ENCODE peak calls at places on chromosome 16, in nine cellular contexts. One of them, this sample, is unnamed.

GRCh38 chr16:2026461-2027023 is at the start of gene NHERF2:
- DNase-seq in hepatocyte: peak; percentile 77
- DNase-seq in H1: no peak
- DNase-seq in fibroblast of lung: no peak
- DNase-seq in A549: no peak
- DNase-seq in aorta: no peak
- DNase-seq in OCI-LY7: no peak
- DNase-seq in CD8-positive, alpha-beta memory T cell: peak; percentile 21
- DNase-seq in neuronal stem cell: no peak
- DNase-seq in this sample: no peak

GRCh38 chr16:69397821-69398521 is 12.2 kb upstream of the TERF2 start:
- DNase-seq in aorta: no peak
- DNase-seq in CD8-positive, alpha-beta memory T cell: no peak
- DNase-seq in hepatocyte: peak; percentile 79
- DNase-seq in fibroblast of lung: peak; percentile 78
- DNase-seq in neuronal stem cell: no peak
- DNase-seq in A549: peak; percentile 79
- DNase-seq in OCI-LY7: peak; percentile 24
- DNase-seq in H1: peak; percentile 64
- DNase-seq in this sample: no peak

GRCh38 chr16:66036775-66037715 is 329.4 kb upstream of the CDH5 start:
- DNase-seq in fibroblast of lung: peak; percentile 73
- DNase-seq in A549: no peak
- DNase-seq in neuronal stem cell: no peak
- DNase-seq in hepatocyte: peak; percentile 35
- DNase-seq in OCI-LY7: no peak
- DNase-seq in H1: no peak
- DNase-seq in CD8-positive, alpha-beta memory T cell: no peak
- DNase-seq in aorta: no peak
- DNase-seq in this sample: no peak

GRCh38 chr16:52068447-52069074 is 478.4 kb downstream of the TOX3 start:
- DNase-seq in H1: peak; percentile 53
- DNase-seq in hepatocyte: peak; percentile 66
- DNase-seq in fibroblast of lung: peak; percentile 14
- DNase-seq in aorta: no peak
- DNase-seq in CD8-positive, alpha-beta memory T cell: no peak
- DNase-seq in OCI-LY7: no peak
- DNase-seq in A549: no peak
- DNase-seq in neuronal stem cell: peak; percentile 45
- DNase-seq in this sample: no peak

GRCh38 chr16:85082553-85083050 is 29.7 kb downstream of the CIBAR2 start:
- DNase-seq in neuronal stem cell: no peak
- DNase-seq in A549: no peak
- DNase-seq in hepatocyte: no peak
- DNase-seq in OCI-LY7: no peak
- DNase-seq in CD8-positive, alpha-beta memory T cell: no peak
- DNase-seq in aorta: no peak
- DNase-seq in H1: peak; percentile 78
- DNase-seq in fibroblast of lung: no peak
- DNase-seq in this sample: no peak

GRCh38 chr16:84477661-84478060 is 26.8 kb downstream of the MEAK7 start:
- DNase-seq in hepatocyte: no peak
- DNase-seq in fibroblast of lung: no peak
- DNase-seq in neuronal stem cell: no peak
- DNase-seq in H1: peak; percentile 10
- DNase-seq in CD8-positive, alpha-beta memory T cell: no peak
- DNase-seq in OCI-LY7: no peak
- DNase-seq in aorta: no peak
- DNase-seq in A549: no peak
- DNase-seq in this sample: no peak

GRCh38 chr16:20854963-20855362 is 45.2 kb downstream of the DCUN1D3 start:
- DNase-seq in hepatocyte: no peak
- DNase-seq in CD8-positive, alpha-beta memory T cell: no peak
- DNase-seq in H1: no peak
- DNase-seq in aorta: no peak
- DNase-seq in OCI-LY7: no peak
- DNase-seq in fibroblast of lung: no peak
- DNase-seq in A549: no peak
- DNase-seq in neuronal stem cell: no peak
- DNase-seq in this sample: no peak

GRCh38 chr16:85490971-85491771 is 122.0 kb upstream of the GSE1 start:
- DNase-seq in hepatocyte: peak; percentile 30
- DNase-seq in H1: peak; percentile 89
- DNase-seq in OCI-LY7: peak; percentile 70
- DNase-seq in CD8-positive, alpha-beta memory T cell: peak; percentile 16
- DNase-seq in fibroblast of lung: no peak
- DNase-seq in A549: peak; percentile 63
- DNase-seq in aorta: no peak
- DNase-seq in neuronal stem cell: no peak
- DNase-seq in this sample: no peak

GRCh38 chr16:848510-849253 is 48.1 kb upstream of the GNG13 start:
- DNase-seq in aorta: no peak
- DNase-seq in H1: no peak
- DNase-seq in A549: no peak
- DNase-seq in CD8-positive, alpha-beta memory T cell: no peak
- DNase-seq in fibroblast of lung: no peak
- DNase-seq in neuronal stem cell: no peak
- DNase-seq in hepatocyte: no peak
- DNase-seq in OCI-LY7: no peak
- DNase-seq in this sample: no peak

GRCh38 chr16:851209-851810 is 50.8 kb upstream of the GNG13 start:
- DNase-seq in OCI-LY7: no peak
- DNase-seq in CD8-positive, alpha-beta memory T cell: no peak
- DNase-seq in A549: no peak
- DNase-seq in hepatocyte: no peak
- DNase-seq in H1: no peak
- DNase-seq in neuronal stem cell: no peak
- DNase-seq in aorta: no peak
- DNase-seq in fibroblast of lung: no peak
- DNase-seq in this sample: no peak

GRCh38 chr16:852451-853185 is 52.1 kb upstream of the GNG13 start:
- DNase-seq in neuronal stem cell: no peak
- DNase-seq in A549: no peak
- DNase-seq in hepatocyte: no peak
- DNase-seq in H1: no peak
- DNase-seq in fibroblast of lung: no peak
- DNase-seq in OCI-LY7: no peak
- DNase-seq in CD8-positive, alpha-beta memory T cell: no peak
- DNase-seq in aorta: no peak
- DNase-seq in this sample: no peak

GRCh38 chr16:851871-852270 is 51.3 kb upstream of the GNG13 start:
- DNase-seq in A549: no peak
- DNase-seq in neuronal stem cell: no peak
- DNase-seq in H1: no peak
- DNase-seq in hepatocyte: no peak
- DNase-seq in aorta: no peak
- DNase-seq in CD8-positive, alpha-beta memory T cell: no peak
- DNase-seq in OCI-LY7: no peak
- DNase-seq in fibroblast of lung: no peak
- DNase-seq in this sample: no peak

DNA sequence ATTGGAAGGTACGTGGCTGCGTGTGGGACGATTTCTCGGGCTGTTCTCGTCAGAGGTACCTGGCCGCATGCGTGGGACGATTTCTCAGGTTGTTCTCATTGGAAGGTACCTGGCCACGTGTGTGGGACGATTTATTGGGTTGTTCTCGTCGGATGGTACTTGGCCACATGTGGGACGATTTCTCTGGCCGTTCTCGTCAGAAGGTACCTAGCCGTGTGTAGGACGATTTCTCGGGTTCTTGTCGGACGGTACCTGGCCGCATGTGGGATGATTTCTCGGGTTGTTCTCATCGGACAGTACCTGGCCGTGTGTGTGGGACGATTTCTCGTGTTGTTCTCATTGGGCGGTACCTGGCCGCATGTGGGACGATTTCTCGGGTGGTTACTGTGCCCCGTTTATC is 50.1 kb upstream of the GNG13 start:
- DNase-seq in fibroblast of lung: no peak
- DNase-seq in H1: no peak
- DNase-seq in hepatocyte: no peak
- DNase-seq in neuronal stem cell: no peak
- DNase-seq in aorta: no peak
- DNase-seq in A549: no peak
- DNase-seq in OCI-LY7: no peak
- DNase-seq in CD8-positive, alpha-beta memory T cell: no peak
- DNase-seq in this sample: no peak
- H3K9me3 ChIP-seq in fibroblast of lung: no peaks in the 10 kb centered on the region
- H3K9me3 ChIP-seq in H1: peaks cover 82% of the 10 kb centered on the region
- H3K9me3 ChIP-seq in hepatocyte: no peaks in the 10 kb centered on the region
- H3K9me3 ChIP-seq in neuronal stem cell: peaks cover 24% of the 10 kb centered on the region
- H3K9me3 ChIP-seq in aorta: no peaks in the 10 kb centered on the region
- H3K9me3 ChIP-seq in A549: peaks cover 31% of the 10 kb centered on the region
- H3K9me3 ChIP-seq in OCI-LY7: no peaks in the 10 kb centered on the region
- H3K9me3 ChIP-seq in CD8-positive, alpha-beta memory T cell: no peaks in the 10 kb centered on the region
- H3K9me3 ChIP-seq in this sample: no peaks in the 10 kb centered on the region

GRCh38 chr16:23949630-23950290 is 114.0 kb downstream of the PRKCB start:
- DNase-seq in OCI-LY7: peak; percentile 59
- DNase-seq in H1: no peak
- DNase-seq in aorta: no peak
- DNase-seq in hepatocyte: no peak
- DNase-seq in CD8-positive, alpha-beta memory T cell: peak; percentile 51
- DNase-seq in A549: no peak
- DNase-seq in neuronal stem cell: no peak
- DNase-seq in fibroblast of lung: no peak
- DNase-seq in this sample: peak; percentile 34

GRCh38 chr16:23950291-23950894 is 114.6 kb downstream of the PRKCB start:
- DNase-seq in A549: no peak
- DNase-seq in aorta: no peak
- DNase-seq in neuronal stem cell: no peak
- DNase-seq in fibroblast of lung: no peak
- DNase-seq in hepatocyte: no peak
- DNase-seq in CD8-positive, alpha-beta memory T cell: no peak
- DNase-seq in H1: no peak
- DNase-seq in OCI-LY7: no peak
- DNase-seq in this sample: no peak

GRCh38 chr16:23947838-23948237 is 112.1 kb downstream of the PRKCB start:
- DNase-seq in CD8-positive, alpha-beta memory T cell: no peak
- DNase-seq in fibroblast of lung: no peak
- DNase-seq in aorta: no peak
- DNase-seq in H1: no peak
- DNase-seq in A549: no peak
- DNase-seq in neuronal stem cell: no peak
- DNase-seq in hepatocyte: no peak
- DNase-seq in OCI-LY7: no peak
- DNase-seq in this sample: no peak

GRCh38 chr16:23950898-23951297 is 115.1 kb downstream of the PRKCB start:
- DNase-seq in A549: no peak
- DNase-seq in H1: no peak
- DNase-seq in fibroblast of lung: no peak
- DNase-seq in OCI-LY7: no peak
- DNase-seq in neuronal stem cell: no peak
- DNase-seq in hepatocyte: no peak
- DNase-seq in CD8-positive, alpha-beta memory T cell: no peak
- DNase-seq in aorta: no peak
- DNase-seq in this sample: no peak

GRCh38 chr16:23948949-23949392 is 113.2 kb downstream of the PRKCB start:
- DNase-seq in H1: no peak
- DNase-seq in fibroblast of lung: no peak
- DNase-seq in OCI-LY7: no peak
- DNase-seq in aorta: no peak
- DNase-seq in A549: no peak
- DNase-seq in hepatocyte: no peak
- DNase-seq in CD8-positive, alpha-beta memory T cell: peak; percentile 29
- DNase-seq in neuronal stem cell: no peak
- DNase-seq in this sample: peak; percentile 40
- H3K4me3 ChIP-seq in H1: no peak overlapping the region
- H3K4me3 ChIP-seq in fibroblast of lung: no peak overlapping the region
- H3K4me3 ChIP-seq in OCI-LY7: no peak overlapping the region
- H3K4me3 ChIP-seq in aorta: no peak overlapping the region
- H3K4me3 ChIP-seq in A549: no peak overlapping the region
- H3K4me3 ChIP-seq in hepatocyte: no peak overlapping the region
- H3K4me3 ChIP-seq in CD8-positive, alpha-beta memory T cell: peak overlapping the region; percentile 39
- H3K4me3 ChIP-seq in neuronal stem cell: no peak overlapping the region
- H3K4me3 ChIP-seq in this sample: no peak overlapping the region

GRCh38 chr16:11431915-11432465 is 86.7 kb downstream of the RMI2 start:
- DNase-seq in H1: no peak
- DNase-seq in CD8-positive, alpha-beta memory T cell: no peak
- DNase-seq in neuronal stem cell: no peak
- DNase-seq in A549: no peak
- DNase-seq in aorta: no peak
- DNase-seq in fibroblast of lung: no peak
- DNase-seq in hepatocyte: no peak
- DNase-seq in OCI-LY7: no peak
- DNase-seq in this sample: no peak

GRCh38 chr16:11432856-11433395 is 87.7 kb downstream of the RMI2 start:
- DNase-seq in fibroblast of lung: no peak
- DNase-seq in hepatocyte: no peak
- DNase-seq in neuronal stem cell: no peak
- DNase-seq in CD8-positive, alpha-beta memory T cell: no peak
- DNase-seq in OCI-LY7: no peak
- DNase-seq in aorta: no peak
- DNase-seq in H1: no peak
- DNase-seq in A549: no peak
- DNase-seq in this sample: no peak

GRCh38 chr16:11429823-11430222 is 84.6 kb downstream of the RMI2 start:
- DNase-seq in H1: no peak
- DNase-seq in fibroblast of lung: no peak
- DNase-seq in CD8-positive, alpha-beta memory T cell: no peak
- DNase-seq in A549: no peak
- DNase-seq in aorta: no peak
- DNase-seq in OCI-LY7: no peak
- DNase-seq in neuronal stem cell: no peak
- DNase-seq in hepatocyte: peak; percentile 38
- DNase-seq in this sample: no peak

GRCh38 chr16:11430601-11431317 is 85.5 kb downstream of the RMI2 start:
- DNase-seq in OCI-LY7: no peak
- DNase-seq in A549: no peak
- DNase-seq in CD8-positive, alpha-beta memory T cell: no peak
- DNase-seq in H1: no peak
- DNase-seq in aorta: no peak
- DNase-seq in neuronal stem cell: no peak
- DNase-seq in fibroblast of lung: no peak
- DNase-seq in hepatocyte: no peak
- DNase-seq in this sample: no peak

GRCh38 chr16:11429113-11429512 is 83.9 kb downstream of the RMI2 start:
- DNase-seq in A549: no peak
- DNase-seq in OCI-LY7: no peak
- DNase-seq in neuronal stem cell: no peak
- DNase-seq in aorta: no peak
- DNase-seq in H1: no peak
- DNase-seq in CD8-positive, alpha-beta memory T cell: no peak
- DNase-seq in fibroblast of lung: no peak
- DNase-seq in hepatocyte: no peak
- DNase-seq in this sample: no peak
- H3K4me1 ChIP-seq in A549: peaks cover 3% of the 10 kb centered on the region
- H3K4me1 ChIP-seq in OCI-LY7: no peaks in the 10 kb centered on the region
- H3K4me1 ChIP-seq in neuronal stem cell: no peaks in the 10 kb centered on the region
- H3K4me1 ChIP-seq in aorta: no peaks in the 10 kb centered on the region
- H3K4me1 ChIP-seq in H1: no peaks in the 10 kb centered on the region
- H3K4me1 ChIP-seq in CD8-positive, alpha-beta memory T cell: no peaks in the 10 kb centered on the region
- H3K4me1 ChIP-seq in fibroblast of lung: no peaks in the 10 kb centered on the region
- H3K4me1 ChIP-seq in hepatocyte: no peaks in the 10 kb centered on the region
- H3K4me1 ChIP-seq in this sample: no peaks in the 10 kb centered on the region

GRCh38 chr16:14628806-14629611 is 1.1 kb downstream of the PARN start:
- DNase-seq in H1: no peak
- DNase-seq in hepatocyte: no peak
- DNase-seq in OCI-LY7: peak; percentile 30
- DNase-seq in A549: no peak
- DNase-seq in CD8-positive, alpha-beta memory T cell: peak; percentile 6
- DNase-seq in fibroblast of lung: peak; percentile 8
- DNase-seq in aorta: no peak
- DNase-seq in neuronal stem cell: no peak
- DNase-seq in this sample: peak; percentile 1

GRCh38 chr16:14629919-14630619 is at the start of gene PARN:
- DNase-seq in OCI-LY7: peak; percentile 99
- DNase-seq in fibroblast of lung: peak; percentile 95
- DNase-seq in neuronal stem cell: peak; percentile 93
- DNase-seq in aorta: peak; percentile 99
- DNase-seq in CD8-positive, alpha-beta memory T cell: peak; percentile 97
- DNase-seq in H1: peak; percentile 99
- DNase-seq in A549: peak; percentile 97
- DNase-seq in hepatocyte: peak; percentile 99
- DNase-seq in this sample: peak; percentile 97

GRCh38 chr16:14632693-14633569 is at the start of gene BFAR:
- DNase-seq in neuronal stem cell: peak; percentile 97
- DNase-seq in H1: peak; percentile 98
- DNase-seq in A549: peak; percentile 95
- DNase-seq in fibroblast of lung: peak; percentile 93
- DNase-seq in CD8-positive, alpha-beta memory T cell: peak; percentile 99
- DNase-seq in OCI-LY7: peak; percentile 98
- DNase-seq in hepatocyte: peak; percentile 99
- DNase-seq in aorta: peak; percentile 100
- DNase-seq in this sample: peak; percentile 99

GRCh38 chr16:14629612-14629918 is 495 bp downstream of the PARN start:
- DNase-seq in CD8-positive, alpha-beta memory T cell: peak; percentile 15
- DNase-seq in hepatocyte: no peak
- DNase-seq in fibroblast of lung: no peak
- DNase-seq in neuronal stem cell: no peak
- DNase-seq in H1: no peak
- DNase-seq in A549: no peak
- DNase-seq in OCI-LY7: no peak
- DNase-seq in aorta: no peak
- DNase-seq in this sample: peak; percentile 0

GRCh38 chr16:14627088-14627487 is 3.0 kb downstream of the PARN start:
- DNase-seq in hepatocyte: no peak
- DNase-seq in H1: no peak
- DNase-seq in fibroblast of lung: no peak
- DNase-seq in OCI-LY7: no peak
- DNase-seq in A549: no peak
- DNase-seq in aorta: no peak
- DNase-seq in neuronal stem cell: no peak
- DNase-seq in CD8-positive, alpha-beta memory T cell: no peak
- DNase-seq in this sample: no peak
- H3K9me3 ChIP-seq in hepatocyte: no peaks in the 10 kb centered on the region
- H3K9me3 ChIP-seq in H1: no peaks in the 10 kb centered on the region
- H3K9me3 ChIP-seq in fibroblast of lung: no peaks in the 10 kb centered on the region
- H3K9me3 ChIP-seq in OCI-LY7: no peaks in the 10 kb centered on the region
- H3K9me3 ChIP-seq in A549: no peaks in the 10 kb centered on the region
- H3K9me3 ChIP-seq in aorta: no peaks in the 10 kb centered on the region
- H3K9me3 ChIP-seq in neuronal stem cell: no peaks in the 10 kb centered on the region
- H3K9me3 ChIP-seq in CD8-positive, alpha-beta memory T cell: no peaks in the 10 kb centered on the region
- H3K9me3 ChIP-seq in this sample: no peaks in the 10 kb centered on the region